ENCODE peak calls at places on chromosome 1, in four cellular contexts. V is T follicular helper cell, O is lung, G is adipocyte. I is an unnamed sample.

GRCh38 chr1:109541102-109541501 is 1.4 kb downstream of the GPR61 start:
- DNase-seq in G (no peak), V (no peak), O (no peak), I (no peak)

GRCh38 chr1:217048104-217048707 is 325.0 kb upstream of the ESRRG start:
- DNase-seq in V (no peak), G (no peak), O (no peak), I (no peak)

GRCh38 chr1:201916649-201917249 is 28.1 kb downstream of the SHISA4 start:
- DNase-seq in G (peak), O (peak), V (no peak), I (peak)

GRCh38 chr1:184156521-184157395 is 105.2 kb downstream of the TSEN15 start:
- DNase-seq in G (peak), V (no peak), O (no peak), I (no peak)

GRCh38 chr1:18385239-18385790 is 95.4 kb upstream of the KLHDC7A start:
- DNase-seq in V (no peak), G (no peak), O (no peak), I (no peak)

GRCh38 chr1:93680121-93681094 is 1.2 kb downstream of the BCAR3 start:
- DNase-seq in O (peak), G (peak), V (no peak), I (peak)

GRCh38 chr1:85894651-85895050 is 186.4 kb upstream of the ZNHIT6 start:
- DNase-seq in O (no peak), V (no peak), G (peak), I (no peak)

GRCh38 chr1:170247751-170248521 is 102.2 kb downstream of the NTMT2 start:
- DNase-seq in O (no peak), G (peak), V (no peak), I (no peak)

GRCh38 chr1:81254068-81254467 is 546.7 kb upstream of the ADGRL2 start:
- DNase-seq in G (no peak), O (no peak), V (no peak), I (no peak)

GRCh38 chr1:221801773-221802516 is 60.1 kb upstream of the DUSP10 start:
- DNase-seq in G (peak), O (no peak), V (no peak), I (no peak)

GRCh38 chr1:89262643-89263042 is 10.0 kb downstream of the GBP5 start:
- DNase-seq in G (peak), O (no peak), V (no peak), I (no peak)

GRCh38 chr1:227315500-227316346 is 2.6 kb downstream of the CDC42BPA start:
- DNase-seq in V (no peak), G (peak), O (peak), I (no peak)

GRCh38 chr1:152440635-152441471 is 26.8 kb upstream of the CRNN start:
- DNase-seq in O (peak), V (peak), G (peak), I (no peak)

GRCh38 chr1:29629401-29629800 is 393.1 kb downstream of the PTPRU start:
- DNase-seq in V (no peak), G (no peak), O (no peak), I (no peak)

GRCh38 chr1:53344921-53345838 is 17.3 kb upstream of the LRP8 start:
- DNase-seq in G (no peak), O (no peak), V (no peak), I (peak)

GRCh38 chr1:40305871-40306270 is 11.2 kb downstream of the COL9A2 start:
- DNase-seq in O (no peak), V (no peak), G (no peak), I (peak)

I was measured in mesenteric fat pad.